ENCODE peak calls at places on chromosomes 7 and 10, in ten cellular contexts. P is type B pancreatic cell; E is mesendoderm; B is stimulated activated CD8-positive, alpha-beta memory T cell treated with anti-CD3 and anti-CD28 coated beads, Interleukin-2, amount 100 ng/mL, for 1 hour; M is HS-27A; Q is WERI-Rb-1; I is T-helper 1 cell; N is fibroblast of lung; W is WTC11; R is fibroblast of mammary gland. H is an unnamed sample.
A peak's percentile ranks its signal among the peaks of the same experiment; 100 is the strongest.

GRCh38 chr10:8278099-8278498 is 223.6 kb downstream of the GATA3 start:
- DNase-seq in P (no peak), E (no peak), B (no peak), M (no peak), Q (no peak), I (peak; percentile 63), N (no peak), W (no peak), R (no peak), H (no peak)

GRCh38 chr7:49433794-49434193 is 339.6 kb upstream of the VWC2 start:
- DNase-seq in P (no peak), E (no peak), B (no peak), M (no peak), Q (peak; percentile 11), I (no peak), N (no peak), W (no peak), R (no peak), H (no peak)

GRCh38 chr7:48781783-48782182 is 142.6 kb upstream of the CDC14C start:
- DNase-seq in P (no peak), E (no peak), B (no peak), M (no peak), Q (no peak), I (no peak), N (no peak), W (no peak), R (peak; percentile 7), H (no peak)

GRCh38 chr10:130659528-130659927 is 523.3 kb downstream of the GLRX3 start:
- DNase-seq in P (no peak), E (no peak), B (no peak), M (no peak), Q (no peak), I (no peak), N (no peak), W (no peak), R (no peak), H (no peak)

GRCh38 chr10:105358911-105359310 is 717.8 kb downstream of the SORCS3 start:
- DNase-seq in P (no peak), E (no peak), B (no peak), M (no peak), Q (no peak), I (no peak), N (no peak), W (no peak), R (no peak), H (no peak)

GRCh38 chr7:5633161-5634106 is 148.0 kb downstream of the RNF216 start:
- DNase-seq in P (no peak), E (peak; percentile 73), B (no peak), M (no peak), Q (no peak), I (no peak), N (no peak), W (no peak), R (no peak), H (no peak)

GRCh38 chr10:132707121-132707775 is 78.7 kb downstream of the NKX6-2 start:
- DNase-seq in P (peak; percentile 64), E (no peak), B (no peak), M (no peak), Q (no peak), I (no peak), N (no peak), W (no peak), R (no peak), H (no peak)

GRCh38 chr10:77771851-77772250 is 134.2 kb upstream of the KCNMA1 start:
- DNase-seq in P (no peak), E (no peak), B (no peak), M (no peak), Q (no peak), I (no peak), N (no peak), W (no peak), R (no peak), H (no peak)

GRCh38 chr10:60524541-60524940 is 134.9 kb upstream of the ANK3 start:
- DNase-seq in P (no peak), E (no peak), B (no peak), M (no peak), Q (no peak), I (peak; percentile 32), N (peak; percentile 62), W (no peak), R (peak; percentile 89), H (no peak)

GRCh38 chr7:129781128-129781855 is 169.8 kb downstream of the NRF1 start:
- DNase-seq in P (no peak), E (no peak), B (no peak), M (no peak), Q (peak; percentile 79), I (no peak), N (no peak), W (no peak), R (no peak), H (no peak)

GRCh38 chr10:91634246-91634645 is 1.4 kb upstream of the PPP1R3C start:
- DNase-seq in P (no peak), E (no peak), B (no peak), M (no peak), Q (no peak), I (no peak), N (no peak), W (no peak), R (no peak), H (no peak)

GRCh38 chr10:62744136-62744535 is 60.4 kb upstream of the ADO start:
- DNase-seq in P (no peak), E (no peak), B (no peak), M (peak; percentile 12), Q (no peak), I (no peak), N (peak; percentile 29), W (no peak), R (peak; percentile 84), H (no peak)

GRCh38 chr7:2613926-2614613 is 17.7 kb upstream of the TTYH3 start:
- DNase-seq in P (no peak), E (no peak), B (no peak), M (no peak), Q (no peak), I (no peak), N (peak; percentile 58), W (no peak), R (peak; percentile 55), H (no peak)

GRCh38 chr10:10490187-10490980 is 527.3 kb upstream of the CELF2 start:
- DNase-seq in P (no peak), E (no peak), B (no peak), M (no peak), Q (no peak), I (no peak), N (no peak), W (no peak), R (no peak), H (no peak)

GRCh38 chr10:55500931-55501559 is 700.0 kb upstream of the PCDH15 start:
- DNase-seq in P (no peak), E (peak; percentile 82), B (no peak), M (no peak), Q (peak; percentile 64), I (no peak), N (peak; percentile 32), W (peak; percentile 63), R (peak; percentile 12), H (no peak)

GRCh38 chr7:139691253-139691781 is 86.5 kb downstream of the HIPK2 start:
- DNase-seq in P (no peak), E (no peak), B (no peak), M (no peak), Q (no peak), I (no peak), N (peak; percentile 85), W (no peak), R (peak; percentile 67), H (no peak)

GRCh38 chr10:66639351-66639750 is 286.5 kb upstream of the LRRTM3 start:
- DNase-seq in P (no peak), E (no peak), B (no peak), M (no peak), Q (no peak), I (no peak), N (peak; percentile 31), W (no peak), R (no peak), H (no peak)

GRCh38 chr10:129545257-129545656 is 78.2 kb downstream of the MGMT start:
- DNase-seq in P (no peak), E (no peak), B (no peak), M (no peak), Q (no peak), I (no peak), N (peak; percentile 35), W (no peak), R (peak; percentile 57), H (no peak)

GRCh38 chr7:140911746-140912145 is 13.0 kb downstream of the BRAF start:
- DNase-seq in P (no peak), E (no peak), B (no peak), M (no peak), Q (no peak), I (no peak), N (no peak), W (no peak), R (peak; percentile 15), H (no peak)

GRCh38 chr10:89588671-89589070 is 53.3 kb upstream of the SLC16A12 start:
- DNase-seq in P (no peak), E (no peak), B (no peak), M (no peak), Q (no peak), I (no peak), N (peak; percentile 54), W (no peak), R (peak; percentile 12), H (no peak)

GRCh38 chr7:76146374-76146773 is 55.3 kb upstream of the SRRM3 start:
- DNase-seq in P (no peak), E (no peak), B (no peak), M (no peak), Q (no peak), I (no peak), N (no peak), W (no peak), R (no peak), H (no peak)

GRCh38 chr7:27196287-27196739 is 3.6 kb downstream of the HOXA13 start:
- DNase-seq in P (peak; percentile 83), E (peak; percentile 83), B (peak; percentile 56), M (no peak), Q (peak; percentile 73), I (peak; percentile 63), N (peak; percentile 83), W (peak; percentile 90), R (peak; percentile 75), H (peak; percentile 76)

GRCh38 chr10:47318706-47319105 is 3.5 kb upstream of the GDF2 start:
- DNase-seq in P (no peak), E (peak; percentile 65), B (no peak), M (no peak), Q (no peak), I (no peak), N (no peak), W (no peak), R (peak; percentile 11), H (no peak)

GRCh38 chr7:73681031-73681430 is 2.2 kb downstream of the DNAJC30 start:
- DNase-seq in P (no peak), E (no peak), B (no peak), M (no peak), Q (no peak), I (no peak), N (no peak), W (no peak), R (peak; percentile 59), H (no peak)

GRCh38 chr7:44268671-44269070 is 56.7 kb downstream of the CAMK2B start:
- DNase-seq in P (no peak), E (no peak), B (no peak), M (no peak), Q (no peak), I (no peak), N (no peak), W (no peak), R (no peak), H (no peak)

GRCh38 chr10:123868058-123868995 is 23.3 kb downstream of the CPXM2 start:
- DNase-seq in P (no peak), E (no peak), B (no peak), M (no peak), Q (no peak), I (no peak), N (no peak), W (no peak), R (no peak), H (no peak)

GRCh38 chr10:89741126-89741762 is 39.9 kb downstream of the KIF20B start:
- DNase-seq in P (no peak), E (peak; percentile 37), B (no peak), M (no peak), Q (peak; percentile 17), I (no peak), N (no peak), W (peak; percentile 39), R (no peak), H (no peak)

GRCh38 chr7:831596-832291 is 532 bp upstream of the SUN1 start:
- DNase-seq in P (no peak), E (peak; percentile 55), B (no peak), M (no peak), Q (no peak), I (peak; percentile 64), N (peak; percentile 95), W (no peak), R (peak; percentile 95), H (no peak)

H was measured in effector CD8-positive, alpha-beta T cell.